ENCODE peak calls at places on chromosomes 3 and 15, in four cellular contexts. J is H1, C is neuronal stem cell, M is mesendoderm. N is an unnamed sample.

GRCh38 chr3:68866157-68866556 is 66.2 kb downstream of the TAFA4 start:
- DNase-seq in C (no peak), M (peak; percentile 57), J (no peak), N (no peak)

GRCh38 chr3:7504886-7505775 is 644.2 kb downstream of the GRM7 start:
- DNase-seq in C (no peak), J (no peak), M (peak; percentile 54), N (no peak)

GRCh38 chr15:89912145-89912673 is 543 bp downstream of the ARPIN start:
- DNase-seq in J (peak; percentile 73), M (peak; percentile 35), C (peak; percentile 26), N (no peak)

GRCh38 chr3:23712656-23713559 is 92.8 kb upstream of the UBE2E1 start:
- DNase-seq in C (peak; percentile 65), J (peak; percentile 68), M (peak; percentile 93), N (peak; percentile 96)

GRCh38 chr3:194145702-194146101 is 9.8 kb downstream of the HES1 start:
- DNase-seq in J (no peak), M (no peak), C (no peak), N (no peak)

GRCh38 chr3:48130321-48130881 is 57.8 kb downstream of the CDC25A start:
- DNase-seq in J (no peak), M (peak; percentile 46), C (no peak), N (peak; percentile 96)

GRCh38 chr3:40546811-40547210 is 22.1 kb downstream of the ZNF621 start:
- DNase-seq in M (no peak), J (no peak), C (no peak), N (peak; percentile 70)

GRCh38 chr15:39381517-39381916 is 199.4 kb upstream of the THBS1 start:
- DNase-seq in C (no peak), J (no peak), M (no peak), N (no peak)

GRCh38 chr3:41198526-41198925 is 779 bp upstream of the CTNNB1 start:
- DNase-seq in C (peak; percentile 43), M (peak; percentile 53), J (no peak), N (no peak)

GRCh38 chr15:42577514-42578031 is 2.2 kb downstream of the STARD9 start:
- DNase-seq in J (no peak), M (peak; percentile 94), C (no peak), N (peak; percentile 79)

GRCh38 chr3:125080077-125080476 is 24.3 kb upstream of the HEG1 start:
- DNase-seq in M (no peak), C (no peak), J (no peak), N (no peak)

GRCh38 chr3:145427355-145427754 is 733.6 kb downstream of the PLOD2 start:
- DNase-seq in J (no peak), C (no peak), M (no peak), N (no peak)

GRCh38 chr3:126468028-126468891 is 7.4 kb downstream of the ZXDC start:
- DNase-seq in M (no peak), C (no peak), J (no peak), N (peak; percentile 11)

GRCh38 chr3:72537448-72537847 is 310.8 kb downstream of the SHQ1 start:
- DNase-seq in J (no peak), C (no peak), M (no peak), N (no peak)

GRCh38 chr3:42071720-42072582 is 19.2 kb upstream of the TRAK1 start:
- DNase-seq in M (peak; percentile 92), C (no peak), J (no peak), N (peak; percentile 75)

GRCh38 chr3:58041826-58042324 is 33.7 kb downstream of the FLNB start:
- DNase-seq in C (no peak), J (no peak), M (no peak), N (peak; percentile 90)

GRCh38 chr15:85897207-85897817 is 102.6 kb upstream of the KLHL25 start:
- DNase-seq in C (no peak), M (peak; percentile 46), J (no peak), N (no peak)

GRCh38 chr3:133930341-133930933 is 34.8 kb upstream of the RAB6B start:
- DNase-seq in M (peak; percentile 82), J (peak; percentile 31), C (peak; percentile 44), N (peak; percentile 81)

GRCh38 chr3:183253364-183253960 is 409 bp downstream of the B3GNT5 start:
- DNase-seq in C (no peak), M (peak; percentile 68), J (peak; percentile 71), N (peak; percentile 41)

GRCh38 chr15:34682673-34683072 is 72.1 kb downstream of the GJD2 start:
- DNase-seq in M (no peak), J (no peak), C (no peak), N (peak; percentile 76)

GRCh38 chr15:101051291-101052030 is 132.3 kb downstream of the LRRK1 start:
- DNase-seq in J (no peak), C (no peak), M (no peak), N (no peak)

GRCh38 chr3:145673790-145674189 is 487.2 kb downstream of the PLOD2 start:
- DNase-seq in M (no peak), C (peak; percentile 8), J (no peak), N (no peak)

GRCh38 chr3:136535906-136536305 is 216.3 kb downstream of the STAG1 start:
- DNase-seq in C (no peak), M (no peak), J (no peak), N (peak; percentile 78)

GRCh38 chr3:197343111-197343510 is 44.7 kb upstream of the DLG1 start:
- DNase-seq in J (no peak), M (no peak), C (no peak), N (no peak)

GRCh38 chr3:197338586-197338985 is 40.2 kb upstream of the DLG1 start:
- DNase-seq in M (no peak), C (no peak), J (peak; percentile 19), N (no peak)

GRCh38 chr3:197339841-197340520 is 41.6 kb upstream of the DLG1 start:
- DNase-seq in C (no peak), J (no peak), M (peak; percentile 23), N (peak; percentile 20)

GRCh38 chr3:197337656-197338055 is 39.2 kb upstream of the DLG1 start:
- DNase-seq in C (no peak), J (peak; percentile 19), M (no peak), N (peak; percentile 23)

DNA sequence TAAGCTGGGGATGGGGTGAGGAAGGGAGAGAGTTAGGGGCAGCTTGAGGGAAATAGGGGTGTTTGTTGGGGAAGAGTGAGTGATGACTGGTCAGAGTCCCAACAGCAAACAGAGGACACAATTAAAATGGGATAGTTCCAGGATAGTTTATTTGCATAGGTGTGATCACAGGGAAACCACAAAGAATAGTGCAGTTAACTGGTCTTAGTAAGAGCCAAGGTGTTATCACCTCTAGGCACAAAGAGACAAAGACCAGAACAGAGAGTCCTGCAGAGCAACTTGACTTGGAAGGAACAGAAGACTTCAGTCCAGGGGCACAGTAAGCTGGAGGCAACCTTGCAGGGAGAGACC is 42.1 kb upstream of the DLG1 start:
- DNase-seq in J (no peak), C (no peak), M (peak; percentile 38), N (no peak)
- H4K8ac ChIP-seq in J (no peak overlapping the region), C (no peak overlapping the region), M (no peak overlapping the region), N (no peak overlapping the region)

DNA sequence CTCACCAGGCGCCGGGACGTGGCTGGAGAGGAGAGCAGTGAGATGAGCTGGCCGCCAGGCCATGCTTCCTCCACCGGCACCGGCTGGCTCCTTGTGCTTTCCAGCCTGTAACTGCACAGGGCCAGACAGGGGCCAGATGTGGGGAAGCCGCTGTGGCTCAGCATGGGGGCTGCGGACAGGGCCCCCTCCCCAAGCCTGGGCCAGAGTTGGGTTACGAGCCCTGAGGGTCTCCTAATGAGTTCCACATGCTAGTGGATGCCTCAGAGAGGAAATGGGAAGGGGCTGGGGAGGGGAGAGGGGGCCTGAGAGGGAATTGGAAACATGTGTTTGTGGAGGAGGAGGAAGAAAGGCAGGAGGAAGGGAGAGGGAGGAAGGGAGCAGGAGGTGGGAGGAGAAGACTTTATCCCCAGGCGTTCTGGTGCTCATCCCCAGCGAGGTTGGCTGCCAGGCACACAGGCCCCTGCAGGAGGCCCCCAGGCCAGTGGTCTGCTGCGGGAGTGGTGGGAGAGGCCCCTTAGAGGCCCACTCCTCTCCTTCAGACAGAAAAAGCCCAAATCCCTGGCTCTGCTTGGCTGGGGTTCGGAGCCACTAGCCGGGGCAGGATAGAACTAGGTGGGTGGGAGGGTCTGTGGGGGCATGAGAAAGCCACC is 11.8 kb upstream of the DUSP7 start:
- DNase-seq in C (no peak), J (no peak), M (no peak), N (peak; percentile 61)
- H2BK15ac ChIP-seq in C (peak overlapping the region; percentile 15), J (no peak overlapping the region), M (no peak overlapping the region), N (no peak overlapping the region)

GRCh38 chr3:38453914-38454178 is 156 bp downstream of the ACVR2B start:
- DNase-seq in J (no peak), C (no peak), M (no peak), N (no peak)

GRCh38 chr3:38455639-38456430 is 2.1 kb downstream of the ACVR2B start:
- DNase-seq in J (no peak), C (no peak), M (peak; percentile 87), N (peak; percentile 29)

GRCh38 chr3:38454179-38454883 is 641 bp downstream of the ACVR2B start:
- DNase-seq in C (peak; percentile 40), J (peak; percentile 67), M (peak; percentile 35), N (peak; percentile 13)

GRCh38 chr3:38453075-38453913 is at the start of gene ACVR2B:
- DNase-seq in M (peak; percentile 95), C (peak; percentile 87), J (peak; percentile 85), N (peak; percentile 56)

DNA sequence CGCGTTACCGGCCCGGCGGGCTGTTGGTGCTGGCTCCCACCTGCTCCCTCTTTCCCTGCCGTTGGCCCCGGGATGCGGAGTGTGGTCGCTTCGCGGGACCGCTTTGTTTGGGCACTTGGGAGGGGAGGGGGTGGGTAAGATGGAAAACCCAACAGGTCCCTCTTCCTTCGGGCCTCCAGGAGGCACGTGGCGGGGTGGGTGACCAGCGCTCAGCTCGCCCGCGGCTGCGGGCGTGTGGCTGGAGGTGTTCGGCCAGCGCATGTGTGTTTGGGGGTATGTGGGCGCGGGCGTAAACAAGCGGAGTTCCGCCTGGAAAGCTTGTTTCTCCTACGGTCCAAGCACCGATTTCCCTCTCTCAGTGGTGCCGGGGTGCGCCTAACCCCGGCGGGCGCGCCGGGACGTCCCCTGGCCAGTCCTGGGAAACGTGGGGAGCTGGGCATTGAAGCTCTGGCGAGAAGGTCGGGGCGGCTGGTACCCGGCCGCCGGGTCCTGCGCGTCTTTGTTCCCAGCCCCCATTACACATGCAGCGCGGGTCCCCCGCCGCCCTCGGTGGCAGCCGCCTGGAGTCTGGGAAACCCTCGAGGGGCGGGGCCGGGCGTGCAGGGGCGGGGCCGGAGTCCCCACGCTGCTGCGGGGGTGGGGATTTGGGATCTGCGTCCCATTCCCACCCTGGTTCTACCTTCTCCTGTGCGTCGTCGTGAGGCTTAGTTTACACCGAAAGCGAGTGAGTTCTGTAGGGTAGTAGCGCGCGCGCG is 1.4 kb downstream of the ACVR2B start:
- DNase-seq in J (peak; percentile 92), M (peak; percentile 85), C (peak; percentile 82), N (peak; percentile 27)
- H4K8ac ChIP-seq in J (peak overlapping the region; percentile 99), M (peak overlapping the region; percentile 7), C (no peak overlapping the region), N (peak overlapping the region; percentile 40)

DNA sequence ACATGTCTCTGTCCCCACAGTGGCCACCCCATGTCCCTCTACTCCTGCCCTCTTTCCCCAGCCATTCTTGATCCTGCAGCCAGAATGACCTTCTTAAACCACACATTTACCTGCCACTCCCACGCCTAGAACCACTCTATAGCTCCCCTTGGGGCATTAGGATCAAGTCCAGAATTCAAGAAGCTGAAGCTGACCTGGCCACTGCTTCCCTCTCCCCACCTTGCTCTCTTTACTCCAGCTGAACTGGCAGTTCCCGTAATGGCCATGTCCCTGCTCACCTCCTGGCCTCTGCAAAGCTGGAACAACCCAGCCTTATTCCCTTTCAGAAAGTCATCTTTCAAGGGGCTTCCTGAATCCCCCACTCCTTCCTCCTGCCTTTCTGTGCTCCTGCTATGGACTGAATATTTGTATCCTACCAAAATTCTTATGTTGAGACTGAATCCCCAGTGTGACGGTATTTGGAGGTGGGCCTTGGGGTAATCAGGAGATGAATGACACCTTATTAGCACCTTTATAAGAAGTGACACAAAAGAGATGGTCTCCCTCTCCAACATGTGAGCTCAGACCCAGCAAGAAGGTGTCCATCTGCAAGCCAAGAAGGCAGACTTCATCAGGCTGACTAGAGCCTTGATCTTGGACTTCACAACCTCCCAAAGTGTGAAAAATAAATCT is 3.8 kb downstream of the CSRNP1 start:
- DNase-seq in M (no peak), C (no peak), J (no peak), N (no peak)
- H2BK15ac ChIP-seq in M (no peak overlapping the region), C (no peak overlapping the region), J (peak overlapping the region; percentile 5), N (no peak overlapping the region)

N was measured in IMR-90.